ENCODE peak calls at places on chromosomes 6 and 20, in six cellular contexts. Q is GM12865; S is activated CD8-positive, alpha-beta memory T cell treated with anti-CD3 and anti-CD28 coated beads, Interleukin-2, amount 50 U/mL, for 48 hours; A is GM18507; X is AG10803; U is AG04449. V is an unnamed sample.

GRCh38 chr6:145428656-145429173 is 306.6 kb downstream of the EPM2A start:
- DNase-seq in X (no peak), Q (no peak), U (no peak), S (no peak), A (no peak), V (no peak)

GRCh38 chr6:68640506-68640875 is 5.4 kb downstream of the ADGRB3 start:
- DNase-seq in X (no peak), A (no peak), S (no peak), U (no peak), Q (no peak), V (no peak)

GRCh38 chr20:4601630-4602296 is 119.9 kb upstream of the PRND start:
- DNase-seq in Q (no peak), A (no peak), U (no peak), X (peak), S (peak), V (no peak)

GRCh38 chr20:62338294-62338620 is 28.9 kb downstream of the LAMA5 start:
- DNase-seq in S (no peak), U (no peak), A (no peak), Q (no peak), X (no peak), V (no peak)

GRCh38 chr6:148760568-148761531 is 14.0 kb downstream of the UST start:
- DNase-seq in Q (peak), S (peak), A (no peak), X (peak), U (peak), V (peak)

GRCh38 chr20:7657569-7657968 is 282.7 kb downstream of the HAO1 start:
- DNase-seq in A (no peak), Q (no peak), U (no peak), X (no peak), S (no peak), V (no peak)

GRCh38 chr6:32664354-32664753 is 2.1 kb downstream of the HLA-DQB1 start:
- DNase-seq in S (no peak), Q (no peak), A (no peak), U (no peak), X (no peak), V (no peak)

GRCh38 chr6:134724653-134725340 is 225.1 kb downstream of the ALDH8A1 start:
- DNase-seq in U (no peak), A (no peak), Q (no peak), S (no peak), X (no peak), V (no peak)

GRCh38 chr6:79423216-79423615 is 114.0 kb downstream of the LCA5 start:
- DNase-seq in Q (no peak), X (no peak), U (no peak), S (no peak), A (no peak), V (no peak)

GRCh38 chr6:2959909-2960719 is 11.3 kb downstream of the SERPINB6 start:
- DNase-seq in S (peak), U (peak), X (peak), A (no peak), Q (no peak), V (peak)

V was measured in AG09309.